ENCODE peak calls at places on chromosomes 16 and 17, in seven cellular contexts. One of them, this sample, is unnamed.

GRCh38 chr16:46817961-46818360 is 13.0 kb downstream of the C16orf87 start:
- DNase-seq in stimulated activated CD4-positive, alpha-beta T cell treated with anti-CD3 and anti-CD28 coated beads, Interleukin-2, amount 100 ng/mL, for 24 hours: no peak
- DNase-seq in right cardiac atrium: no peak
- DNase-seq in AG20443: no peak
- DNase-seq in pulmonary artery endothelial cell: no peak
- DNase-seq in stimulated activated CD8-positive, alpha-beta memory T cell treated with anti-CD3 and anti-CD28 coated beads, Interleukin-2, amount 100 ng/mL, for 48 hours: no peak
- DNase-seq in OCI-M1: no peak
- DNase-seq in this sample: peak; percentile 1

GRCh38 chr16:11403920-11404319 is 58.7 kb downstream of the RMI2 start:
- DNase-seq in pulmonary artery endothelial cell: no peak
- DNase-seq in AG20443: no peak
- DNase-seq in OCI-M1: no peak
- DNase-seq in stimulated activated CD8-positive, alpha-beta memory T cell treated with anti-CD3 and anti-CD28 coated beads, Interleukin-2, amount 100 ng/mL, for 48 hours: no peak
- DNase-seq in right cardiac atrium: no peak
- DNase-seq in stimulated activated CD4-positive, alpha-beta T cell treated with anti-CD3 and anti-CD28 coated beads, Interleukin-2, amount 100 ng/mL, for 24 hours: no peak
- DNase-seq in this sample: no peak

GRCh38 chr17:63653018-63653417 is 30.8 kb downstream of the MAP3K3 start:
- DNase-seq in right cardiac atrium: no peak
- DNase-seq in pulmonary artery endothelial cell: no peak
- DNase-seq in AG20443: no peak
- DNase-seq in OCI-M1: no peak
- DNase-seq in stimulated activated CD4-positive, alpha-beta T cell treated with anti-CD3 and anti-CD28 coated beads, Interleukin-2, amount 100 ng/mL, for 24 hours: no peak
- DNase-seq in stimulated activated CD8-positive, alpha-beta memory T cell treated with anti-CD3 and anti-CD28 coated beads, Interleukin-2, amount 100 ng/mL, for 48 hours: no peak
- DNase-seq in this sample: no peak

GRCh38 chr16:2178321-2179106 is 17.9 kb downstream of the CASKIN1 start:
- DNase-seq in OCI-M1: no peak
- DNase-seq in right cardiac atrium: no peak
- DNase-seq in pulmonary artery endothelial cell: no peak
- DNase-seq in stimulated activated CD4-positive, alpha-beta T cell treated with anti-CD3 and anti-CD28 coated beads, Interleukin-2, amount 100 ng/mL, for 24 hours: peak; percentile 45
- DNase-seq in AG20443: peak; percentile 58
- DNase-seq in stimulated activated CD8-positive, alpha-beta memory T cell treated with anti-CD3 and anti-CD28 coated beads, Interleukin-2, amount 100 ng/mL, for 48 hours: peak; percentile 26
- DNase-seq in this sample: no peak

GRCh38 chr17:10651927-10652326 is 5.2 kb downstream of the MYH3 start:
- DNase-seq in stimulated activated CD8-positive, alpha-beta memory T cell treated with anti-CD3 and anti-CD28 coated beads, Interleukin-2, amount 100 ng/mL, for 48 hours: no peak
- DNase-seq in AG20443: no peak
- DNase-seq in right cardiac atrium: no peak
- DNase-seq in stimulated activated CD4-positive, alpha-beta T cell treated with anti-CD3 and anti-CD28 coated beads, Interleukin-2, amount 100 ng/mL, for 24 hours: no peak
- DNase-seq in OCI-M1: no peak
- DNase-seq in pulmonary artery endothelial cell: no peak
- DNase-seq in this sample: no peak

GRCh38 chr17:39001703-39002637 is 34.8 kb upstream of the FBXO47 start:
- DNase-seq in pulmonary artery endothelial cell: no peak
- DNase-seq in OCI-M1: peak; percentile 49
- DNase-seq in AG20443: peak; percentile 89
- DNase-seq in right cardiac atrium: peak; percentile 92
- DNase-seq in stimulated activated CD8-positive, alpha-beta memory T cell treated with anti-CD3 and anti-CD28 coated beads, Interleukin-2, amount 100 ng/mL, for 48 hours: no peak
- DNase-seq in stimulated activated CD4-positive, alpha-beta T cell treated with anti-CD3 and anti-CD28 coated beads, Interleukin-2, amount 100 ng/mL, for 24 hours: peak; percentile 7
- DNase-seq in this sample: peak; percentile 86

GRCh38 chr17:17774009-17774881 is 62.5 kb downstream of the SREBF1 start:
- DNase-seq in OCI-M1: no peak
- DNase-seq in AG20443: no peak
- DNase-seq in stimulated activated CD8-positive, alpha-beta memory T cell treated with anti-CD3 and anti-CD28 coated beads, Interleukin-2, amount 100 ng/mL, for 48 hours: no peak
- DNase-seq in right cardiac atrium: no peak
- DNase-seq in pulmonary artery endothelial cell: no peak
- DNase-seq in stimulated activated CD4-positive, alpha-beta T cell treated with anti-CD3 and anti-CD28 coated beads, Interleukin-2, amount 100 ng/mL, for 24 hours: no peak
- DNase-seq in this sample: no peak

GRCh38 chr16:11208916-11209665 is 46.9 kb downstream of the SOCS1 start:
- DNase-seq in pulmonary artery endothelial cell: no peak
- DNase-seq in OCI-M1: peak; percentile 80
- DNase-seq in AG20443: no peak
- DNase-seq in stimulated activated CD8-positive, alpha-beta memory T cell treated with anti-CD3 and anti-CD28 coated beads, Interleukin-2, amount 100 ng/mL, for 48 hours: no peak
- DNase-seq in right cardiac atrium: no peak
- DNase-seq in stimulated activated CD4-positive, alpha-beta T cell treated with anti-CD3 and anti-CD28 coated beads, Interleukin-2, amount 100 ng/mL, for 24 hours: no peak
- DNase-seq in this sample: peak; percentile 24

GRCh38 chr16:88705076-88705684 is 1.0 kb downstream of the RNF166 start:
- DNase-seq in AG20443: peak; percentile 46
- DNase-seq in stimulated activated CD8-positive, alpha-beta memory T cell treated with anti-CD3 and anti-CD28 coated beads, Interleukin-2, amount 100 ng/mL, for 48 hours: no peak
- DNase-seq in pulmonary artery endothelial cell: no peak
- DNase-seq in OCI-M1: peak; percentile 51
- DNase-seq in stimulated activated CD4-positive, alpha-beta T cell treated with anti-CD3 and anti-CD28 coated beads, Interleukin-2, amount 100 ng/mL, for 24 hours: peak; percentile 29
- DNase-seq in right cardiac atrium: no peak
- DNase-seq in this sample: peak; percentile 37

GRCh38 chr16:505479-506245 is 21.9 kb upstream of the CAPN15 start:
- DNase-seq in OCI-M1: no peak
- DNase-seq in pulmonary artery endothelial cell: no peak
- DNase-seq in AG20443: no peak
- DNase-seq in right cardiac atrium: no peak
- DNase-seq in stimulated activated CD8-positive, alpha-beta memory T cell treated with anti-CD3 and anti-CD28 coated beads, Interleukin-2, amount 100 ng/mL, for 48 hours: no peak
- DNase-seq in stimulated activated CD4-positive, alpha-beta T cell treated with anti-CD3 and anti-CD28 coated beads, Interleukin-2, amount 100 ng/mL, for 24 hours: no peak
- DNase-seq in this sample: no peak

GRCh38 chr16:85423186-85423550 is 190.0 kb upstream of the GSE1 start:
- DNase-seq in stimulated activated CD8-positive, alpha-beta memory T cell treated with anti-CD3 and anti-CD28 coated beads, Interleukin-2, amount 100 ng/mL, for 48 hours: no peak
- DNase-seq in pulmonary artery endothelial cell: no peak
- DNase-seq in stimulated activated CD4-positive, alpha-beta T cell treated with anti-CD3 and anti-CD28 coated beads, Interleukin-2, amount 100 ng/mL, for 24 hours: no peak
- DNase-seq in right cardiac atrium: no peak
- DNase-seq in AG20443: no peak
- DNase-seq in OCI-M1: no peak
- DNase-seq in this sample: no peak

GRCh38 chr16:81487301-81487720 is 42.7 kb downstream of the CMIP start:
- DNase-seq in stimulated activated CD8-positive, alpha-beta memory T cell treated with anti-CD3 and anti-CD28 coated beads, Interleukin-2, amount 100 ng/mL, for 48 hours: no peak
- DNase-seq in stimulated activated CD4-positive, alpha-beta T cell treated with anti-CD3 and anti-CD28 coated beads, Interleukin-2, amount 100 ng/mL, for 24 hours: no peak
- DNase-seq in pulmonary artery endothelial cell: no peak
- DNase-seq in right cardiac atrium: no peak
- DNase-seq in AG20443: peak; percentile 22
- DNase-seq in OCI-M1: no peak
- DNase-seq in this sample: no peak

GRCh38 chr17:53058031-53058430 is 764.7 kb upstream of the KIF2B start:
- DNase-seq in stimulated activated CD4-positive, alpha-beta T cell treated with anti-CD3 and anti-CD28 coated beads, Interleukin-2, amount 100 ng/mL, for 24 hours: no peak
- DNase-seq in right cardiac atrium: no peak
- DNase-seq in stimulated activated CD8-positive, alpha-beta memory T cell treated with anti-CD3 and anti-CD28 coated beads, Interleukin-2, amount 100 ng/mL, for 48 hours: no peak
- DNase-seq in OCI-M1: no peak
- DNase-seq in pulmonary artery endothelial cell: no peak
- DNase-seq in AG20443: no peak
- DNase-seq in this sample: no peak

GRCh38 chr17:48444531-48445247 is 14.7 kb upstream of the SKAP1 start:
- DNase-seq in AG20443: no peak
- DNase-seq in stimulated activated CD4-positive, alpha-beta T cell treated with anti-CD3 and anti-CD28 coated beads, Interleukin-2, amount 100 ng/mL, for 24 hours: peak; percentile 34
- DNase-seq in pulmonary artery endothelial cell: no peak
- DNase-seq in right cardiac atrium: no peak
- DNase-seq in OCI-M1: no peak
- DNase-seq in stimulated activated CD8-positive, alpha-beta memory T cell treated with anti-CD3 and anti-CD28 coated beads, Interleukin-2, amount 100 ng/mL, for 48 hours: no peak
- DNase-seq in this sample: no peak

GRCh38 chr16:50386139-50386538 is 17.4 kb upstream of the BRD7 start:
- DNase-seq in OCI-M1: no peak
- DNase-seq in pulmonary artery endothelial cell: no peak
- DNase-seq in right cardiac atrium: no peak
- DNase-seq in stimulated activated CD4-positive, alpha-beta T cell treated with anti-CD3 and anti-CD28 coated beads, Interleukin-2, amount 100 ng/mL, for 24 hours: no peak
- DNase-seq in AG20443: no peak
- DNase-seq in stimulated activated CD8-positive, alpha-beta memory T cell treated with anti-CD3 and anti-CD28 coated beads, Interleukin-2, amount 100 ng/mL, for 48 hours: no peak
- DNase-seq in this sample: no peak

GRCh38 chr17:71472809-71473789 is 647.7 kb upstream of the SOX9 start:
- DNase-seq in AG20443: peak; percentile 69
- DNase-seq in OCI-M1: peak; percentile 66
- DNase-seq in right cardiac atrium: no peak
- DNase-seq in stimulated activated CD4-positive, alpha-beta T cell treated with anti-CD3 and anti-CD28 coated beads, Interleukin-2, amount 100 ng/mL, for 24 hours: no peak
- DNase-seq in stimulated activated CD8-positive, alpha-beta memory T cell treated with anti-CD3 and anti-CD28 coated beads, Interleukin-2, amount 100 ng/mL, for 48 hours: no peak
- DNase-seq in pulmonary artery endothelial cell: no peak
- DNase-seq in this sample: peak; percentile 70

GRCh38 chr16:81729451-81729850 is 49.6 kb upstream of the PLCG2 start:
- DNase-seq in stimulated activated CD8-positive, alpha-beta memory T cell treated with anti-CD3 and anti-CD28 coated beads, Interleukin-2, amount 100 ng/mL, for 48 hours: no peak
- DNase-seq in AG20443: no peak
- DNase-seq in OCI-M1: no peak
- DNase-seq in right cardiac atrium: no peak
- DNase-seq in stimulated activated CD4-positive, alpha-beta T cell treated with anti-CD3 and anti-CD28 coated beads, Interleukin-2, amount 100 ng/mL, for 24 hours: no peak
- DNase-seq in pulmonary artery endothelial cell: no peak
- DNase-seq in this sample: no peak

GRCh38 chr16:456891-457483 is 31.5 kb downstream of the RAB11FIP3 start:
- DNase-seq in stimulated activated CD8-positive, alpha-beta memory T cell treated with anti-CD3 and anti-CD28 coated beads, Interleukin-2, amount 100 ng/mL, for 48 hours: no peak
- DNase-seq in AG20443: peak; percentile 54
- DNase-seq in OCI-M1: peak; percentile 73
- DNase-seq in right cardiac atrium: no peak
- DNase-seq in pulmonary artery endothelial cell: no peak
- DNase-seq in stimulated activated CD4-positive, alpha-beta T cell treated with anti-CD3 and anti-CD28 coated beads, Interleukin-2, amount 100 ng/mL, for 24 hours: no peak
- DNase-seq in this sample: peak; percentile 24

GRCh38 chr17:55817273-55817709 is 66.4 kb downstream of the PCTP start:
- DNase-seq in stimulated activated CD8-positive, alpha-beta memory T cell treated with anti-CD3 and anti-CD28 coated beads, Interleukin-2, amount 100 ng/mL, for 48 hours: no peak
- DNase-seq in pulmonary artery endothelial cell: no peak
- DNase-seq in stimulated activated CD4-positive, alpha-beta T cell treated with anti-CD3 and anti-CD28 coated beads, Interleukin-2, amount 100 ng/mL, for 24 hours: no peak
- DNase-seq in right cardiac atrium: no peak
- DNase-seq in AG20443: no peak
- DNase-seq in OCI-M1: peak; percentile 96
- DNase-seq in this sample: no peak

GRCh38 chr17:42623732-42624596 is 14.5 kb downstream of the TUBG1 start:
- DNase-seq in right cardiac atrium: no peak
- DNase-seq in stimulated activated CD8-positive, alpha-beta memory T cell treated with anti-CD3 and anti-CD28 coated beads, Interleukin-2, amount 100 ng/mL, for 48 hours: no peak
- DNase-seq in stimulated activated CD4-positive, alpha-beta T cell treated with anti-CD3 and anti-CD28 coated beads, Interleukin-2, amount 100 ng/mL, for 24 hours: no peak
- DNase-seq in OCI-M1: peak; percentile 60
- DNase-seq in pulmonary artery endothelial cell: peak; percentile 11
- DNase-seq in AG20443: no peak
- DNase-seq in this sample: no peak

GRCh38 chr17:59899099-59899498 is 6.2 kb downstream of the RPS6KB1 start:
- DNase-seq in stimulated activated CD8-positive, alpha-beta memory T cell treated with anti-CD3 and anti-CD28 coated beads, Interleukin-2, amount 100 ng/mL, for 48 hours: no peak
- DNase-seq in stimulated activated CD4-positive, alpha-beta T cell treated with anti-CD3 and anti-CD28 coated beads, Interleukin-2, amount 100 ng/mL, for 24 hours: no peak
- DNase-seq in right cardiac atrium: no peak
- DNase-seq in pulmonary artery endothelial cell: no peak
- DNase-seq in AG20443: no peak
- DNase-seq in OCI-M1: no peak
- DNase-seq in this sample: peak; percentile 1

GRCh38 chr16:17330019-17330570 is 140.7 kb downstream of the XYLT1 start:
- DNase-seq in stimulated activated CD4-positive, alpha-beta T cell treated with anti-CD3 and anti-CD28 coated beads, Interleukin-2, amount 100 ng/mL, for 24 hours: no peak
- DNase-seq in AG20443: no peak
- DNase-seq in stimulated activated CD8-positive, alpha-beta memory T cell treated with anti-CD3 and anti-CD28 coated beads, Interleukin-2, amount 100 ng/mL, for 48 hours: no peak
- DNase-seq in right cardiac atrium: no peak
- DNase-seq in OCI-M1: no peak
- DNase-seq in pulmonary artery endothelial cell: no peak
- DNase-seq in this sample: no peak